ENCODE peak calls at places on chromosomes 3 and 15, in nine cellular contexts. R is fibroblast of lung, K is mucosa of descending colon, P is HCT116, A is GM23338, T is OCI-LY7, W is A549, Q is epithelial cell of esophagus, V is tibial artery. S is an unnamed sample.

GRCh38 chr3:196662711-196663571 is 23.4 kb downstream of the NRROS start:
- DNase-seq in W (no peak), Q (no peak), P (no peak), R (peak; percentile 40), A (no peak), V (no peak), K (no peak), T (no peak), S (no peak)

GRCh38 chr15:62757535-62757934 is 285.0 kb upstream of the TPM1 start:
- DNase-seq in Q (no peak), W (no peak), V (no peak), T (no peak), R (no peak), A (no peak), K (no peak), P (no peak), S (no peak)

GRCh38 chr3:156413293-156413912 is 141.5 kb downstream of the SSR3 start:
- DNase-seq in V (no peak), W (no peak), T (no peak), K (no peak), P (no peak), Q (no peak), A (no peak), R (no peak), S (no peak)

GRCh38 chr15:85756411-85757072 is 38.2 kb downstream of the KLHL25 start:
- DNase-seq in P (no peak), R (no peak), A (no peak), Q (peak; percentile 64), T (no peak), V (no peak), K (no peak), W (no peak), S (no peak)

GRCh38 chr3:192915306-192915705 is 2.4 kb downstream of the MB21D2 start:
- DNase-seq in A (peak; percentile 80), P (no peak), W (peak; percentile 61), Q (peak; percentile 21), T (peak; percentile 3), K (no peak), V (no peak), R (peak; percentile 64), S (no peak)

GRCh38 chr3:71332813-71333212 is 250.7 kb downstream of the FOXP1 start:
- DNase-seq in A (no peak), W (no peak), P (no peak), V (no peak), Q (no peak), R (no peak), K (no peak), T (no peak), S (no peak)

GRCh38 chr3:182369861-182370260 is 423.4 kb upstream of the ATP11B start:
- DNase-seq in P (no peak), K (no peak), Q (no peak), R (peak; percentile 23), W (no peak), T (no peak), V (no peak), A (no peak), S (no peak)

GRCh38 chr3:193344471-193344870 is 34.1 kb downstream of the ATP13A5 start:
- DNase-seq in K (no peak), V (no peak), R (no peak), A (no peak), T (no peak), P (no peak), W (no peak), Q (no peak), S (no peak)

GRCh38 chr15:22869856-22870255 is 31.4 kb downstream of the NIPA2 start:
- DNase-seq in W (no peak), Q (no peak), A (no peak), V (no peak), T (no peak), P (no peak), R (no peak), K (no peak), S (no peak)

GRCh38 chr3:9915252-9916141 is 1.4 kb upstream of the IL17RC start:
- DNase-seq in K (peak; percentile 75), R (peak; percentile 59), Q (no peak), W (no peak), P (no peak), A (peak; percentile 81), T (no peak), V (peak; percentile 81), S (no peak)

GRCh38 chr3:69665026-69665739 is 74.1 kb upstream of the MITF start:
- DNase-seq in T (no peak), V (no peak), K (peak; percentile 18), Q (peak; percentile 79), P (no peak), R (peak; percentile 75), A (no peak), W (peak; percentile 75), S (no peak)
- H3K4me3 ChIP-seq in T (no peak overlapping the region), V (no peak overlapping the region), K (no peak overlapping the region), Q (no peak overlapping the region), P (no peak overlapping the region), R (no peak overlapping the region), A (no peak overlapping the region), W (no peak overlapping the region), S (no peak overlapping the region)

GRCh38 chr3:24645047-24645446 is 150.4 kb upstream of the THRB start:
- DNase-seq in W (no peak), K (no peak), P (no peak), T (no peak), V (no peak), Q (no peak), A (no peak), R (no peak), S (no peak)

GRCh38 chr3:24641628-24642027 is 147.0 kb upstream of the THRB start:
- DNase-seq in Q (no peak), W (no peak), V (no peak), P (no peak), T (no peak), A (no peak), R (no peak), K (no peak), S (no peak)

GRCh38 chr3:24639640-24640329 is 145.1 kb upstream of the THRB start:
- DNase-seq in P (no peak), K (no peak), A (no peak), R (no peak), Q (no peak), W (no peak), V (no peak), T (no peak), S (no peak)

GRCh38 chr3:24639061-24639460 is 144.4 kb upstream of the THRB start:
- DNase-seq in R (no peak), Q (no peak), W (no peak), K (no peak), A (no peak), P (no peak), T (no peak), V (no peak), S (no peak)

GRCh38 chr3:24640330-24640877 is 145.8 kb upstream of the THRB start:
- DNase-seq in R (peak; percentile 19), Q (peak; percentile 61), V (no peak), K (peak; percentile 37), P (peak; percentile 27), T (no peak), A (peak; percentile 51), W (peak; percentile 36), S (no peak)
- TF ChIP-seq CTCF in R (peak; percentile 35), Q (peak; percentile 70), V (peak; percentile 47), K (no peak), P (peak; percentile 52), T (peak; percentile 57), A (peak; percentile 81), W (peak; percentile 67), S (peak; percentile 25)

GRCh38 chr3:195087321-195087720 is 183.6 kb downstream of the XXYLT1 start:
- DNase-seq in P (no peak), Q (no peak), W (no peak), R (no peak), A (peak; percentile 46), K (no peak), T (no peak), V (no peak), S (no peak)
- H3K4me3 ChIP-seq in P (no peak overlapping the region), Q (peak overlapping the region; percentile 34), W (no peak overlapping the region), R (no peak overlapping the region), A (peak overlapping the region; percentile 62), K (no peak overlapping the region), T (no peak overlapping the region), V (no peak overlapping the region), S (no peak overlapping the region)

DNA sequence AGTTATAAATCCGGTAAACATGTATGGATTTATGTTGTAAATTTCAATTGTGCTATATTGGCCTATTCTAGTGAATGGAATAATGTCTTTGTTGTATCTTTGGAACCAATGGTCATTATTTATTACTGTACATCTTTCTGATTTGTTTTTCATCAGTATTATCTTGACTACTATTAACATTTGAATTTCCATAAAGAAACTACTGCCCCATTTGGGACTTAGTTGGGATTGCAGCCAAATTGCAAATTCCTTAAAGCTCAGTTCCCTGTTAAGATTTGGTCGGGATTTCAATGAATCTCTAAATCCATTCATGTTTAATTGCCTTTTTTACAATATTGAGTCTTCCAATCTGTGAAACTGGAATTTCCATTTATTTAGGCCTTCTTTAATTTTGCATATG is 822.4 kb upstream of the CADM2 start:
- DNase-seq in R (peak; percentile 2), K (no peak), P (no peak), Q (peak; percentile 34), W (peak; percentile 2), T (no peak), V (no peak), A (peak; percentile 16), S (no peak)
- TF ChIP-seq CTCF in R (no peak), K (no peak), P (no peak), Q (peak; percentile 64), W (no peak), T (no peak), V (no peak), A (peak; percentile 26), S (no peak)

GRCh38 chr15:49817100-49817499 is 196.3 kb downstream of the DTWD1 start:
- DNase-seq in P (no peak), V (no peak), A (no peak), W (no peak), R (peak; percentile 59), K (no peak), Q (no peak), T (no peak), S (no peak)

GRCh38 chr15:49813615-49814014 is 192.8 kb downstream of the DTWD1 start:
- DNase-seq in V (no peak), R (no peak), P (no peak), K (no peak), Q (no peak), W (no peak), T (no peak), A (no peak), S (no peak)

GRCh38 chr15:49814709-49815108 is 193.9 kb downstream of the DTWD1 start:
- DNase-seq in R (no peak), K (no peak), A (no peak), W (no peak), Q (no peak), V (no peak), P (no peak), T (no peak), S (no peak)

GRCh38 chr15:49815937-49816336 is 195.1 kb downstream of the DTWD1 start:
- DNase-seq in R (peak; percentile 97), T (no peak), K (no peak), P (no peak), W (no peak), Q (no peak), V (no peak), A (no peak), S (peak; percentile 4)

GRCh38 chr15:49815506-49815905 is 194.7 kb downstream of the DTWD1 start:
- DNase-seq in R (no peak), P (no peak), Q (no peak), V (no peak), K (no peak), A (no peak), T (no peak), W (no peak), S (no peak)
- H3K4me3 ChIP-seq in R (no peak overlapping the region), P (no peak overlapping the region), Q (no peak overlapping the region), V (no peak overlapping the region), K (no peak overlapping the region), A (no peak overlapping the region), T (no peak overlapping the region), W (no peak overlapping the region), S (no peak overlapping the region)

GRCh38 chr3:180680097-180680430 is 775 bp upstream of the CCDC39 start:
- DNase-seq in W (peak; percentile 32), A (peak; percentile 71), R (no peak), Q (peak; percentile 66), V (no peak), K (no peak), T (peak; percentile 18), P (no peak), S (no peak)
- TF ChIP-seq CTCF in W (peak; percentile 33), A (peak; percentile 76), R (peak; percentile 48), Q (peak; percentile 59), V (no peak), K (no peak), T (peak; percentile 72), P (peak; percentile 21), S (peak; percentile 59)